ENCODE peak calls at places on chromosomes 5 and 9, in four cellular contexts. Z is lower leg skin, L is fibroblast of the aortic adventitia, S is aorta. U is an unnamed sample.

GRCh38 chr5:92102313-92102712 is 719.2 kb upstream of the ARRDC3 start:
- DNase-seq in Z (no peak), L (no peak), S (no peak), U (no peak)

GRCh38 chr9:114655689-114656088 is 1.9 kb downstream of the TEX53 start:
- DNase-seq in Z (no peak), L (peak), S (no peak), U (no peak)

GRCh38 chr9:10921671-10922070 is 308.9 kb upstream of the PTPRD start:
- DNase-seq in Z (no peak), L (no peak), S (no peak), U (no peak)

GRCh38 chr5:73901045-73901444 is 275.0 kb downstream of the ARHGEF28 start:
- DNase-seq in Z (peak), L (no peak), S (no peak), U (peak)

GRCh38 chr5:38463634-38464521 is 92.6 kb downstream of the LIFR start:
- DNase-seq in Z (no peak), L (peak), S (no peak), U (no peak)

GRCh38 chr9:114994716-114995115 is 64.3 kb upstream of the TNFSF8 start:
- DNase-seq in Z (no peak), L (no peak), S (no peak), U (no peak)

GRCh38 chr9:110432253-110432652 is 94.6 kb upstream of the TXNDC8 start:
- DNase-seq in Z (no peak), L (peak), S (no peak), U (no peak)

GRCh38 chr9:79637180-79637925 is 65.6 kb downstream of the TLE4 start:
- DNase-seq in Z (no peak), L (no peak), S (no peak), U (no peak)

GRCh38 chr5:44321176-44321575 is 68.0 kb downstream of the FGF10 start:
- DNase-seq in Z (no peak), L (no peak), S (no peak), U (no peak)

GRCh38 chr5:172180936-172181335 is 7.1 kb downstream of the STK10 start:
- DNase-seq in Z (no peak), L (no peak), S (peak), U (no peak)

GRCh38 chr5:14685757-14686156 is 21.2 kb downstream of the OTULIN start:
- DNase-seq in Z (no peak), L (peak), S (no peak), U (no peak)

GRCh38 chr9:81498576-81498975 is 190.8 kb downstream of the TLE1 start:
- DNase-seq in Z (no peak), L (no peak), S (no peak), U (no peak)

GRCh38 chr5:142520885-142521284 is 165.0 kb downstream of the FGF1 start:
- DNase-seq in Z (peak), L (no peak), S (no peak), U (no peak)

GRCh38 chr9:72665421-72665820 is 144.0 kb downstream of the TMC1 start:
- DNase-seq in Z (no peak), L (peak), S (no peak), U (no peak)

GRCh38 chr9:5002811-5003210 is 17.7 kb downstream of the JAK2 start:
- DNase-seq in Z (no peak), L (peak), S (no peak), U (no peak)

GRCh38 chr9:90038778-90039177 is 434.0 kb downstream of the GADD45G start:
- DNase-seq in Z (no peak), L (no peak), S (no peak), U (no peak)

GRCh38 chr9:38681747-38682227 is 38.1 kb downstream of the FAM240B start:
- DNase-seq in Z (no peak), L (peak), S (no peak), U (no peak)

GRCh38 chr5:147573171-147573570 is 63.3 kb upstream of the DPYSL3 start:
- DNase-seq in Z (no peak), L (no peak), S (no peak), U (no peak)

GRCh38 chr5:139654875-139655491 is 6.8 kb downstream of the CXXC5 start:
- DNase-seq in Z (no peak), L (no peak), S (no peak), U (no peak)

GRCh38 chr9:108296056-108296455 is 559.7 kb downstream of the ACTL7B start:
- DNase-seq in Z (no peak), L (peak), S (no peak), U (no peak)

GRCh38 chr5:132103380-132103951 is 29.9 kb downstream of the CSF2 start:
- DNase-seq in Z (peak), L (peak), S (peak), U (peak)

GRCh38 chr5:139383275-139383992 is at the start of gene SLC23A1:
- DNase-seq in Z (peak), L (no peak), S (no peak), U (no peak)

GRCh38 chr9:112586600-112587155 is 100.1 kb downstream of the KIAA1958 start:
- DNase-seq in Z (no peak), L (no peak), S (no peak), U (no peak)

GRCh38 chr5:174493536-174493935 is 230.8 kb upstream of the MSX2 start:
- DNase-seq in Z (no peak), L (no peak), S (no peak), U (no peak)

GRCh38 chr5:97142521-97143254 is at the start of gene LIX1:
- DNase-seq in Z (no peak), L (peak), S (no peak), U (no peak)

GRCh38 chr5:160260881-160261815 is 31.8 kb downstream of the FABP6 start:
- DNase-seq in Z (no peak), L (peak), S (no peak), U (no peak)

GRCh38 chr5:160260006-160260775 is 30.9 kb downstream of the FABP6 start:
- DNase-seq in Z (no peak), L (no peak), S (no peak), U (no peak)

GRCh38 chr5:160263326-160263850 is 34.1 kb downstream of the FABP6 start:
- DNase-seq in Z (no peak), L (no peak), S (no peak), U (no peak)

GRCh38 chr5:160262151-160262550 is 32.8 kb downstream of the FABP6 start:
- DNase-seq in Z (no peak), L (no peak), S (no peak), U (no peak)

DNA sequence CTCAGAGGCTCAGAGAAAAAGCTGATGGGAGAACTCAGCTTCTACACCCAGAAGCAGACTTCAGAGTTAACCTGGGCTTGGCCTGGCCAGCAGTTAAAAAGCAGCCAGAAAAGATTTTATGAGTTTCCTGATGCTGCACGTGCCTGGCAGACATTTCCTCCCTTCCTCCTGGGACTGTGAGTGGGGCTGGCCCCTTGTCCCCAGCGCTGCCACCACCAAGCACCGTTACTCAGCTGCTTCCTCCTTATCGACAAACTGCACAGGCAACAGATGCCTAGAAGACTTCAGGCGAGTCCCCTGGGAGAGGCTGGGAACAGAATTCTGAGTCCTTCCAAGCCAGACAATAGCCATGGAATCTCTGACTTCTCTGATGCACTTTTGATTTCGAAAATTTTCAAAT is 33.4 kb downstream of the FABP6 start:
- DNase-seq in Z (no peak), L (peak), S (no peak), U (no peak)
- H3K4me3 ChIP-seq in Z (no peak), L (no peak), S (no peak), U (no peak)

GRCh38 chr5:88890070-88890781 is 7.2 kb upstream of the MEF2C start:
- DNase-seq in Z (no peak), L (no peak), S (no peak), U (no peak)
- H3K4me3 ChIP-seq in Z (peak), L (peak), S (peak), U (peak)

GRCh38 chr9:34204011-34204635 is 25.3 kb downstream of the UBAP1 start:
- DNase-seq in Z (no peak), L (peak), S (no peak), U (no peak)
- H3K4me3 ChIP-seq in Z (no peak), L (no peak), S (no peak), U (no peak)

GRCh38 chr5:1882337-1883119 is at the start of gene IRX4:
- DNase-seq in Z (no peak), L (peak), S (peak), U (no peak)
- H3K4me3 ChIP-seq in Z (peak), L (no peak), S (peak), U (peak)

GRCh38 chr5:162067138-162067537 is 435 bp upstream of the GABRG2 start:
- DNase-seq in Z (no peak), L (no peak), S (no peak), U (no peak)
- H3K4me3 ChIP-seq in Z (no peak), L (no peak), S (no peak), U (no peak)

DNA sequence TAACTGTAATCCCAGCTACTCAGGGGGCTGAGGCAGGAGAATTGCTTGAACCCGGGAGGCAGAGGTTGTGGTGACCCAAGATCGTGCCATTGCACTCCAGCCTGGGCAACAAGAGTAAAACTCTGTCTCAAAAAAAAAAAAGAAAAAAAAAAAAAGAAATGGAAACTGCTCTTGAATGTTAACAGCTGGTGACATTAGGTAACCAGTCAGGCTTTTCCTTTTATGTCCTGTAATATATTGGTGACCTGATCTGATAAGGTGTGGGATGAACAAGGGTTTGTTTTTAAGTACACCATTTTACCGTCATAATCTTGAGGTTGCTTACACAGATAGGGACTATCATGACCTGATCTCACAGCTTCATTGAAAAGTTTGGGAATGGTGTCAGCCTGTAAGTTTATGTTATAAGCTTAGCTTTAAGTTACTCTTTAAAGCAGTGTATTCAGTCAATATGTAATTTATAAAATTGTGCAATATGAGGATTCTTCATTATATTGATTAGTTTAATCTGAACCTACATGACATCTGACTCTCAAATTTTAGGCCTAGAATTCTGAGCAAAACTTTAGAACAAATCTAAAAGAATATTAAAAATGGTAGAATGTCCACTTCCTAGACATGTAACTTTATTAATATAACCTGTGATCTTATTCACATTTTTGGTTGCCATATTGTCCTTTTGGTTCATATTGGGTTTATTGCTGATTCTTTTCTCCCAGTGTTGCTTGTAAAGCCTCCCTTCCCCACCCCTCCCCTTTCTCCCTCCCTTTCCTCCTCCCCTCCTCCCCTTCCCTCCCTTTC is 41.4 kb downstream of the RAI14 start:
- DNase-seq in Z (peak), L (no peak), S (no peak), U (no peak)
- H3K4me3 ChIP-seq in Z (no peak), L (no peak), S (no peak), U (no peak)

DNA sequence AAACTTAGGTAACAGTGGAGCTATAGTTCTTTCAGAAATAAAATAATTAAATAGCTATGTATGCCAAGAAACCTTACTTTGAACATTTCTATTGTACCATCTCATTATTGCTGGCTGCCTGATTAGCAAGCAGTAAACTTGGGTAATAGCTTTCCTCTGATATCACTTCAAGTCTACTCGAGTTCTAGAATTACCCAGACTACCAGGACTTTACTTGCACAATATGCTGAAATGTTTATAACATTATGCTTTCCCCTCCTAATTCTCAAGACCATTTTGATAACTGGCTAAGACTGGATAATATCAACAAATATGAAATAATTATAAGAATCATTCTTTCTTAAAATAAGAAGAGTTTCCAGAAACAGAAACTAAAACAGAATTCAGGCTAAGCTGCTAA is 512.6 kb downstream of the RAB3C start:
- DNase-seq in Z (no peak), L (peak), S (no peak), U (no peak)
- H3K4me3 ChIP-seq in Z (no peak), L (no peak), S (no peak), U (no peak)

DNA sequence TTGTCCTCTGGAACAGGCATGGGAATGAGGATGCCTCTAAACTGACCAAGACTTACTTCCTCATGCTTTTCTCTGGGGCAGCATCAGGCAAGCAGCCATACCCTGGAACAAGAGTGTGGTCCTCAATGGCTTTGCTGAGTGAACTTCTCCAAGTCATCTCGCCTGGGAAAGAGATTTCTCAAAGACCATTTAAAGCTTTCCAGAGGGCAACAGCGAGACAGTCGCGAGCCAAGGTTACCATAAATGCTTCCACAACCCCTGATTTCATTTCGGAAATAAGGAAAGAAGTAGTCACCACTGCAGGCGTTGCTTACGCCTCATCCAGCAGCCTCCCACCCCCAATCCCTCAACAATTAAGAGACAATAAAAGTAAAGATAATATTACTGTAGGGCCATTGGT is 1.2 kb upstream of the SNCAIP start:
- DNase-seq in Z (no peak), L (no peak), S (no peak), U (no peak)
- H3K4me3 ChIP-seq in Z (no peak), L (no peak), S (no peak), U (peak)

DNA sequence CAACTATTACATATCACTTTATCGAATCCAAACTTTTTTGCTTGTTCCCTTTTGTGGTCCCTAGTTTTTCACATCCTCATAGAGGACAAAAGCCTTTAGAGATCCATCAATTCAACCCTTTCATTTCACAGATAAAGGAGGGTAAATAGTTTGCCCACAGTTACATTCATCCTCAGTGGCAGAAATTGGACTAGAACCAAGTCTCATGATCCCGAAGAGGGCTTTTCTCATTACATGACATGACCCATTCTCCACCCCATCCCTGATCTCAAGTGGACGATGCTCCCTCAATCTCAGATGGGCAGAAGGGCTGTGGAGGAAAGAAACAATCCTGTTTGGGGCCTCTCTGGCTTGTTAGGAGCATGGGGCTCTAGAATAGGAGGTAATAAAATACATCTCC is 23.1 kb downstream of the TICAM2 start:
- DNase-seq in Z (no peak), L (no peak), S (no peak), U (no peak)
- H3K4me3 ChIP-seq in Z (no peak), L (no peak), S (no peak), U (no peak)